ENCODE peak calls at places on chromosome 1, in nine cellular contexts. One of them, this sample, is unnamed.

GRCh38 chr1:88009916-88010315 is 674.2 kb upstream of the PKN2 start:
- DNase-seq in progenitor cell of endocrine pancreas: no peak
- DNase-seq in cerebellar cortex: no peak
- DNase-seq in neural progenitor cell: no peak
- DNase-seq in D341Med: no peak
- DNase-seq in left ventricle myocardium inferior: no peak
- DNase-seq in stimulated activated CD4-positive, alpha-beta T cell treated with anti-CD3 and anti-CD28 coated beads, TNF-alpha, amount 100 ng/mL, for 4 hours: no peak
- DNase-seq in NCI-H2029: no peak
- DNase-seq in activated CD4-positive, alpha-beta T cell treated with anti-CD3 and anti-CD28 coated beads, Interleukin-2, amount 50 U/mL, for 24 hours: no peak
- DNase-seq in this sample: no peak

GRCh38 chr1:248686815-248687214 is 15.8 kb downstream of the OR14I1 start:
- DNase-seq in left ventricle myocardium inferior: no peak
- DNase-seq in activated CD4-positive, alpha-beta T cell treated with anti-CD3 and anti-CD28 coated beads, Interleukin-2, amount 50 U/mL, for 24 hours: no peak
- DNase-seq in cerebellar cortex: no peak
- DNase-seq in D341Med: no peak
- DNase-seq in neural progenitor cell: no peak
- DNase-seq in stimulated activated CD4-positive, alpha-beta T cell treated with anti-CD3 and anti-CD28 coated beads, TNF-alpha, amount 100 ng/mL, for 4 hours: no peak
- DNase-seq in progenitor cell of endocrine pancreas: no peak
- DNase-seq in NCI-H2029: no peak
- DNase-seq in this sample: peak

GRCh38 chr1:41155105-41155504 is 87.0 kb downstream of the SCMH1 start:
- DNase-seq in cerebellar cortex: no peak
- DNase-seq in neural progenitor cell: no peak
- DNase-seq in NCI-H2029: no peak
- DNase-seq in D341Med: no peak
- DNase-seq in stimulated activated CD4-positive, alpha-beta T cell treated with anti-CD3 and anti-CD28 coated beads, TNF-alpha, amount 100 ng/mL, for 4 hours: no peak
- DNase-seq in left ventricle myocardium inferior: no peak
- DNase-seq in progenitor cell of endocrine pancreas: no peak
- DNase-seq in activated CD4-positive, alpha-beta T cell treated with anti-CD3 and anti-CD28 coated beads, Interleukin-2, amount 50 U/mL, for 24 hours: no peak
- DNase-seq in this sample: no peak

GRCh38 chr1:210010161-210010560 is 72.1 kb downstream of the SYT14 start:
- DNase-seq in stimulated activated CD4-positive, alpha-beta T cell treated with anti-CD3 and anti-CD28 coated beads, TNF-alpha, amount 100 ng/mL, for 4 hours: no peak
- DNase-seq in left ventricle myocardium inferior: no peak
- DNase-seq in neural progenitor cell: no peak
- DNase-seq in cerebellar cortex: no peak
- DNase-seq in NCI-H2029: no peak
- DNase-seq in progenitor cell of endocrine pancreas: no peak
- DNase-seq in activated CD4-positive, alpha-beta T cell treated with anti-CD3 and anti-CD28 coated beads, Interleukin-2, amount 50 U/mL, for 24 hours: no peak
- DNase-seq in D341Med: no peak
- DNase-seq in this sample: no peak

GRCh38 chr1:40988280-40988679 is 8.8 kb downstream of the CTPS1 start:
- DNase-seq in D341Med: no peak
- DNase-seq in stimulated activated CD4-positive, alpha-beta T cell treated with anti-CD3 and anti-CD28 coated beads, TNF-alpha, amount 100 ng/mL, for 4 hours: no peak
- DNase-seq in NCI-H2029: no peak
- DNase-seq in left ventricle myocardium inferior: no peak
- DNase-seq in activated CD4-positive, alpha-beta T cell treated with anti-CD3 and anti-CD28 coated beads, Interleukin-2, amount 50 U/mL, for 24 hours: no peak
- DNase-seq in cerebellar cortex: no peak
- DNase-seq in neural progenitor cell: no peak
- DNase-seq in progenitor cell of endocrine pancreas: no peak
- DNase-seq in this sample: no peak

GRCh38 chr1:43238104-43238503 is 31.7 kb upstream of the TMEM125 start:
- DNase-seq in progenitor cell of endocrine pancreas: peak
- DNase-seq in left ventricle myocardium inferior: peak
- DNase-seq in cerebellar cortex: peak
- DNase-seq in neural progenitor cell: peak
- DNase-seq in stimulated activated CD4-positive, alpha-beta T cell treated with anti-CD3 and anti-CD28 coated beads, TNF-alpha, amount 100 ng/mL, for 4 hours: no peak
- DNase-seq in D341Med: peak
- DNase-seq in activated CD4-positive, alpha-beta T cell treated with anti-CD3 and anti-CD28 coated beads, Interleukin-2, amount 50 U/mL, for 24 hours: no peak
- DNase-seq in NCI-H2029: peak
- DNase-seq in this sample: peak

GRCh38 chr1:60936943-60937342 is 145.4 kb upstream of the NFIA start:
- DNase-seq in D341Med: no peak
- DNase-seq in progenitor cell of endocrine pancreas: no peak
- DNase-seq in NCI-H2029: no peak
- DNase-seq in cerebellar cortex: peak
- DNase-seq in stimulated activated CD4-positive, alpha-beta T cell treated with anti-CD3 and anti-CD28 coated beads, TNF-alpha, amount 100 ng/mL, for 4 hours: no peak
- DNase-seq in left ventricle myocardium inferior: no peak
- DNase-seq in neural progenitor cell: no peak
- DNase-seq in activated CD4-positive, alpha-beta T cell treated with anti-CD3 and anti-CD28 coated beads, Interleukin-2, amount 50 U/mL, for 24 hours: no peak
- DNase-seq in this sample: no peak

GRCh38 chr1:62573675-62574074 is 23.6 kb upstream of the ANGPTL3 start:
- DNase-seq in stimulated activated CD4-positive, alpha-beta T cell treated with anti-CD3 and anti-CD28 coated beads, TNF-alpha, amount 100 ng/mL, for 4 hours: no peak
- DNase-seq in neural progenitor cell: no peak
- DNase-seq in activated CD4-positive, alpha-beta T cell treated with anti-CD3 and anti-CD28 coated beads, Interleukin-2, amount 50 U/mL, for 24 hours: no peak
- DNase-seq in progenitor cell of endocrine pancreas: no peak
- DNase-seq in NCI-H2029: no peak
- DNase-seq in left ventricle myocardium inferior: no peak
- DNase-seq in cerebellar cortex: no peak
- DNase-seq in D341Med: no peak
- DNase-seq in this sample: no peak

GRCh38 chr1:184326278-184326677 is 60.6 kb upstream of the C1orf21 start:
- DNase-seq in D341Med: no peak
- DNase-seq in neural progenitor cell: no peak
- DNase-seq in activated CD4-positive, alpha-beta T cell treated with anti-CD3 and anti-CD28 coated beads, Interleukin-2, amount 50 U/mL, for 24 hours: no peak
- DNase-seq in NCI-H2029: no peak
- DNase-seq in stimulated activated CD4-positive, alpha-beta T cell treated with anti-CD3 and anti-CD28 coated beads, TNF-alpha, amount 100 ng/mL, for 4 hours: no peak
- DNase-seq in left ventricle myocardium inferior: no peak
- DNase-seq in progenitor cell of endocrine pancreas: no peak
- DNase-seq in cerebellar cortex: no peak
- DNase-seq in this sample: no peak

GRCh38 chr1:42081475-42081874 is 71.7 kb upstream of the GUCA2B start:
- DNase-seq in left ventricle myocardium inferior: no peak
- DNase-seq in stimulated activated CD4-positive, alpha-beta T cell treated with anti-CD3 and anti-CD28 coated beads, TNF-alpha, amount 100 ng/mL, for 4 hours: no peak
- DNase-seq in activated CD4-positive, alpha-beta T cell treated with anti-CD3 and anti-CD28 coated beads, Interleukin-2, amount 50 U/mL, for 24 hours: no peak
- DNase-seq in progenitor cell of endocrine pancreas: no peak
- DNase-seq in cerebellar cortex: no peak
- DNase-seq in neural progenitor cell: no peak
- DNase-seq in NCI-H2029: peak
- DNase-seq in D341Med: no peak
- DNase-seq in this sample: no peak

GRCh38 chr1:80054129-80054528 is 1047.6 kb upstream of the ADGRL4 start:
- DNase-seq in stimulated activated CD4-positive, alpha-beta T cell treated with anti-CD3 and anti-CD28 coated beads, TNF-alpha, amount 100 ng/mL, for 4 hours: no peak
- DNase-seq in neural progenitor cell: no peak
- DNase-seq in cerebellar cortex: no peak
- DNase-seq in progenitor cell of endocrine pancreas: no peak
- DNase-seq in activated CD4-positive, alpha-beta T cell treated with anti-CD3 and anti-CD28 coated beads, Interleukin-2, amount 50 U/mL, for 24 hours: no peak
- DNase-seq in left ventricle myocardium inferior: no peak
- DNase-seq in NCI-H2029: peak
- DNase-seq in D341Med: peak
- DNase-seq in this sample: peak

GRCh38 chr1:230542054-230542453 is 100.2 kb upstream of the COG2 start:
- DNase-seq in D341Med: no peak
- DNase-seq in stimulated activated CD4-positive, alpha-beta T cell treated with anti-CD3 and anti-CD28 coated beads, TNF-alpha, amount 100 ng/mL, for 4 hours: no peak
- DNase-seq in activated CD4-positive, alpha-beta T cell treated with anti-CD3 and anti-CD28 coated beads, Interleukin-2, amount 50 U/mL, for 24 hours: no peak
- DNase-seq in cerebellar cortex: no peak
- DNase-seq in left ventricle myocardium inferior: no peak
- DNase-seq in neural progenitor cell: no peak
- DNase-seq in NCI-H2029: no peak
- DNase-seq in progenitor cell of endocrine pancreas: no peak
- DNase-seq in this sample: no peak

This sample was measured in SJCRH30.